ENCODE peak calls at places on chromosomes 12 and 14, in eight cellular contexts. E, A, K, H, C, N, P and I are unnamed samples.

GRCh38 chr12:53232641-53233538 is 881 bp upstream of the RARG start:
- DNase-seq in E (peak; percentile 66), A (no peak), K (peak; percentile 53), H (no peak), C (no peak), N (no peak), P (peak; percentile 76), I (no peak)

GRCh38 chr12:94073441-94074051 is 74.8 kb upstream of the PLXNC1 start:
- DNase-seq in E (no peak), A (no peak), K (no peak), H (no peak), C (no peak), N (no peak), P (no peak), I (peak; percentile 85)

GRCh38 chr12:2227360-2227759 is 174.6 kb downstream of the CACNA1C start:
- DNase-seq in E (no peak), A (no peak), K (no peak), H (no peak), C (no peak), N (no peak), P (no peak), I (no peak)

GRCh38 chr12:86137936-86138335 is 118.3 kb downstream of the MGAT4C start:
- DNase-seq in E (no peak), A (no peak), K (no peak), H (no peak), C (no peak), N (no peak), P (no peak), I (no peak)

GRCh38 chr14:33938131-33938949 is 12.5 kb downstream of the EGLN3 start:
- DNase-seq in E (peak; percentile 91), A (no peak), K (no peak), H (no peak), C (no peak), N (peak; percentile 41), P (no peak), I (no peak)

GRCh38 chr14:20195911-20196310 is 5.2 kb downstream of the OR11G2 start:
- DNase-seq in E (no peak), A (no peak), K (no peak), H (no peak), C (no peak), N (no peak), P (no peak), I (no peak)

GRCh38 chr14:52741865-52742264 is 11.9 kb downstream of the STYX start:
- DNase-seq in E (no peak), A (no peak), K (no peak), H (no peak), C (no peak), N (no peak), P (no peak), I (no peak)

GRCh38 chr12:113961921-113962710 is 4.0 kb downstream of the RBM19 start:
- DNase-seq in E (no peak), A (no peak), K (peak; percentile 39), H (peak; percentile 35), C (no peak), N (no peak), P (no peak), I (no peak)

GRCh38 chr12:92608418-92609091 is 94.2 kb upstream of the PLEKHG7 start:
- DNase-seq in E (peak; percentile 42), A (no peak), K (no peak), H (no peak), C (no peak), N (no peak), P (no peak), I (no peak)

GRCh38 chr14:104375551-104376201 is 203.9 kb upstream of the C14orf180 start:
- DNase-seq in E (no peak), A (no peak), K (no peak), H (no peak), C (no peak), N (no peak), P (no peak), I (no peak)